ENCODE peak calls at places on chromosomes 6 and 20, in eight cellular contexts. R, H, L, O, F, I, Y and A are unnamed samples.
A peak's percentile ranks its signal among the peaks of the same experiment; 100 is the strongest.

GRCh38 chr6:45591306-45591705 is 213.6 kb upstream of the SUPT3H start:
- DNase-seq in R (no peak), F (no peak), O (no peak), I (no peak), L (no peak), Y (no peak), H (peak; percentile 9), A (no peak)

GRCh38 chr6:61585504-61585903 is 700.5 kb downstream of the KHDRBS2 start:
- DNase-seq in Y (no peak), L (no peak), R (no peak), H (no peak), I (no peak), F (no peak), O (no peak), A (no peak)

GRCh38 chr20:25213566-25214415 is 18.3 kb downstream of the ENTPD6 start:
- DNase-seq in Y (no peak), R (no peak), O (no peak), I (no peak), F (no peak), H (no peak), L (no peak), A (no peak)

GRCh38 chr6:105805581-105806023 is 280.5 kb upstream of the PRDM1 start:
- DNase-seq in R (no peak), O (no peak), F (no peak), Y (no peak), L (no peak), H (no peak), I (no peak), A (no peak)

GRCh38 chr20:24762791-24763350 is 186.2 kb upstream of the CST7 start:
- DNase-seq in F (no peak), H (no peak), O (no peak), I (no peak), R (no peak), L (no peak), Y (peak; percentile 3), A (no peak)

GRCh38 chr6:28607990-28608389 is 82.3 kb downstream of the GPX5 start:
- DNase-seq in H (peak; percentile 23), I (no peak), R (no peak), L (no peak), O (no peak), Y (no peak), F (no peak), A (no peak)

GRCh38 chr6:150738092-150738625 is 127.3 kb upstream of the MTHFD1L start:
- DNase-seq in F (no peak), I (peak; percentile 31), L (no peak), O (no peak), R (no peak), Y (no peak), H (no peak), A (no peak)

GRCh38 chr6:146985966-146986365 is 218.3 kb upstream of the STXBP5 start:
- DNase-seq in I (no peak), Y (no peak), H (no peak), L (no peak), O (no peak), F (no peak), R (no peak), A (no peak)

GRCh38 chr6:89826029-89826528 is 3.6 kb upstream of the CASP8AP2 start:
- DNase-seq in H (peak; percentile 53), I (peak; percentile 40), F (no peak), L (no peak), R (no peak), Y (no peak), O (no peak), A (no peak)

GRCh38 chr6:146871613-146872465 is 273.1 kb downstream of the ADGB start:
- DNase-seq in O (no peak), Y (no peak), R (no peak), H (no peak), L (peak; percentile 81), F (no peak), I (peak; percentile 71), A (no peak)

GRCh38 chr20:53735536-53736050 is 142.0 kb upstream of the ZNF217 start:
- DNase-seq in Y (peak; percentile 68), L (peak; percentile 93), R (no peak), I (peak; percentile 98), O (peak; percentile 60), F (peak; percentile 37), H (peak; percentile 94), A (no peak)

GRCh38 chr6:156963712-156964700 is 186.8 kb downstream of the ARID1B start:
- DNase-seq in I (peak; percentile 61), L (no peak), Y (no peak), F (peak; percentile 33), H (peak; percentile 65), O (no peak), R (no peak), A (no peak)

GRCh38 chr6:157273756-157274088 is 49.6 kb downstream of the TMEM242 start:
- DNase-seq in F (no peak), I (no peak), H (no peak), Y (peak; percentile 73), O (peak; percentile 70), L (no peak), R (peak; percentile 10), A (peak; percentile 45)

GRCh38 chr6:130517444-130517931 is 151.7 kb downstream of the TMEM200A start:
- DNase-seq in H (no peak), O (no peak), R (no peak), F (peak; percentile 92), L (no peak), Y (no peak), I (peak; percentile 18), A (no peak)

GRCh38 chr20:45934046-45934586 is 367 bp upstream of the PCIF1 start:
- DNase-seq in I (no peak), H (peak; percentile 57), R (no peak), F (peak; percentile 39), O (peak; percentile 54), L (no peak), Y (peak; percentile 54), A (no peak)

GRCh38 chr6:37103169-37104039 is 66.5 kb upstream of the PIM1 start:
- DNase-seq in H (peak; percentile 42), Y (peak; percentile 78), O (peak; percentile 27), F (peak; percentile 88), L (no peak), I (peak; percentile 49), R (no peak), A (peak; percentile 43)

GRCh38 chr20:17530716-17531536 is at the start of gene BFSP1:
- DNase-seq in F (peak; percentile 35), I (peak; percentile 51), R (no peak), Y (peak; percentile 69), H (peak; percentile 61), L (no peak), O (peak; percentile 54), A (peak; percentile 67)

GRCh38 chr6:19866900-19867627 is 29.9 kb downstream of the ID4 start:
- DNase-seq in H (peak; percentile 34), I (peak; percentile 54), Y (no peak), L (peak; percentile 17), O (no peak), F (peak; percentile 17), R (no peak), A (no peak)

GRCh38 chr6:19870322-19870721 is 33.2 kb downstream of the ID4 start:
- DNase-seq in I (no peak), H (no peak), Y (no peak), F (no peak), L (no peak), R (no peak), O (no peak), A (no peak)

GRCh38 chr6:19873031-19873430 is 35.9 kb downstream of the ID4 start:
- DNase-seq in F (no peak), R (no peak), L (no peak), H (peak; percentile 3), O (no peak), Y (peak; percentile 50), I (no peak), A (peak; percentile 33)

GRCh38 chr6:19866199-19866872 is 29.2 kb downstream of the ID4 start:
- DNase-seq in F (no peak), L (no peak), I (no peak), R (no peak), Y (peak; percentile 74), H (no peak), O (no peak), A (no peak)

DNA sequence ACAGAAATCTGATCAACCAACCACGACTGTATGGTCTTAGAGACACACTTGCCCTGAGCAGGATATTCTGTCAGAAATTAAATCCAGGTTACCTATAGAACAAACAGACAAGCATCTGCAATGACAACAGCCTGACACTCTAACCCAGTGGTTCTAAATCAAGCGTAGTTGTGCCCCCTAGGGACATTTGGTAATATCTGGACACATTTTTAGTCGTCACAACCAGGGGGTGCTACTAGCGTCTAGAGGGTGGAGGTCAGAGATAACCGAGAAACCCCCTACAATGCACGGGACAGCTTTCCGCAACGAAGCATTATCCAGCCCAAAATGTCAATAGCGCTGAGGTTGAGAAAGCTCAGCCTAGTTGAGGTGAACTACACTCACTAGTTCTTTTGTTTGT is 32.3 kb downstream of the ID4 start:
- DNase-seq in F (no peak), I (no peak), O (no peak), R (no peak), L (no peak), Y (peak; percentile 49), H (no peak), A (no peak)
- TF ChIP-seq CTCF in F (no peak), I (no peak), O (no peak), R (no peak), L (no peak), Y (peak; percentile 56), H (no peak), A (no peak)

GRCh38 chr6:109485536-109485935 is 2.5 kb upstream of the ZBTB24 start:
- DNase-seq in F (no peak), O (no peak), L (no peak), H (no peak), I (no peak), R (no peak), Y (no peak), A (no peak)
- TF ChIP-seq CTCF in F (no peak), O (no peak), L (no peak), H (no peak), I (no peak), R (no peak), Y (no peak), A (no peak)

GRCh38 chr6:67698534-67698933 is 936.5 kb upstream of the ADGRB3 start:
- DNase-seq in F (no peak), I (no peak), O (no peak), H (no peak), Y (no peak), L (no peak), R (no peak), A (no peak)

GRCh38 chr6:67689329-67689728 is 945.8 kb upstream of the ADGRB3 start:
- DNase-seq in O (no peak), Y (no peak), H (no peak), F (no peak), I (no peak), L (no peak), R (no peak), A (no peak)

DNA sequence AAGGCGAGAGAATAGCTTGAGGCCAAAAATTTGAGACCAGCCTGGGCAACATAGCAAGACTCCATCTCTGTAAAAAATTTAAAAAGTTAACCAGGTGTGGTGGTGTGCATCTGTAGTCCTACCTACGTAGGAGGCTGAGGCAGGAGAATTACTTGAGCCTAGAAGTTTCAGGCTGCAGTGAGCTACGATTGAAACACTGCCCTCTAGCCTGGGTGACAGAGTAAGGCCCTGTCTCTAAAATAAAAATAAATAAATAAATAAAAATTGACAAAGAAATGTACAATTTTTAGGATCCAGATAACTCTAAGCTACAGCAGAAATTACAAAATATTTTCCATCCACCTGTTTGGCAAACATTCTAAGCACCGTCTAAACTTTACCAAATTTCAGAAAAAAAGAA is 941.0 kb upstream of the ADGRB3 start:
- DNase-seq in L (no peak), Y (no peak), F (no peak), H (no peak), I (no peak), O (no peak), R (no peak), A (no peak)
- TF ChIP-seq CTCF in L (no peak), Y (peak; percentile 32), F (no peak), H (no peak), I (no peak), O (no peak), R (no peak), A (no peak)

GRCh38 chr20:1185781-1186334 is 1.1 kb upstream of the TMEM74B start:
- DNase-seq in Y (peak; percentile 73), O (peak; percentile 81), H (peak; percentile 48), R (no peak), I (peak; percentile 23), F (peak; percentile 69), L (no peak), A (peak; percentile 80)
- TF ChIP-seq CTCF in Y (peak; percentile 83), O (peak; percentile 79), H (peak; percentile 55), R (peak; percentile 48), I (peak; percentile 53), F (peak; percentile 63), L (peak; percentile 58), A (peak; percentile 67)